ENCODE peak calls at places on chromosomes 3 and 15, in seven cellular contexts. Q is heart left ventricle, S is AG04450, C is breast epithelium, B is ovary, R is testis, G is GM23338. H is an unnamed sample.
A peak's percentile ranks its signal among the peaks of the same experiment; 100 is the strongest.

GRCh38 chr3:30188713-30189112 is 417.7 kb upstream of the TGFBR2 start:
- DNase-seq in Q (no peak), S (no peak), C (no peak), B (no peak), R (no peak), G (no peak), H (peak; percentile 43)

GRCh38 chr3:13208706-13209295 is 135.6 kb upstream of the IQSEC1 start:
- DNase-seq in Q (no peak), S (no peak), C (no peak), B (no peak), R (no peak), G (no peak), H (no peak)

GRCh38 chr3:38738630-38739395 is 77.2 kb downstream of the SCN10A start:
- DNase-seq in Q (no peak), S (no peak), C (no peak), B (no peak), R (peak; percentile 78), G (peak; percentile 96), H (peak; percentile 13)

GRCh38 chr3:46296826-46297225 is 54.6 kb downstream of the CCR3 start:
- DNase-seq in Q (no peak), S (no peak), C (no peak), B (no peak), R (no peak), G (no peak), H (no peak)

GRCh38 chr3:168511428-168512014 is 415.8 kb upstream of the GOLIM4 start:
- DNase-seq in Q (no peak), S (no peak), C (no peak), B (no peak), R (no peak), G (peak; percentile 44), H (no peak)

GRCh38 chr15:100595964-100596363 is 6.0 kb downstream of the LINS1 start:
- DNase-seq in Q (no peak), S (no peak), C (peak; percentile 40), B (no peak), R (no peak), G (no peak), H (no peak)

GRCh38 chr3:68290333-68290732 is 635.9 kb upstream of the SUCLG2 start:
- DNase-seq in Q (no peak), S (no peak), C (no peak), B (no peak), R (no peak), G (no peak), H (no peak)

GRCh38 chr3:114454592-114455251 is 160.9 kb downstream of the TIGIT start:
- DNase-seq in Q (no peak), S (no peak), C (no peak), B (peak; percentile 43), R (peak; percentile 58), G (peak; percentile 18), H (no peak)

GRCh38 chr3:186931487-186932280 is 1.4 kb downstream of the ST6GAL1 start:
- DNase-seq in Q (peak; percentile 77), S (no peak), C (peak; percentile 47), B (no peak), R (peak; percentile 57), G (peak; percentile 67), H (peak; percentile 63)

GRCh38 chr3:186930143-186930638 is at the start of gene ST6GAL1:
- DNase-seq in Q (peak; percentile 87), S (no peak), C (peak; percentile 31), B (peak; percentile 65), R (peak; percentile 80), G (peak; percentile 93), H (peak; percentile 71)

GRCh38 chr3:186933801-186934200 is 3.5 kb downstream of the ST6GAL1 start:
- DNase-seq in Q (no peak), S (no peak), C (no peak), B (no peak), R (no peak), G (no peak), H (no peak)

GRCh38 chr3:186930639-186931486 is 537 bp downstream of the ST6GAL1 start:
- DNase-seq in Q (peak; percentile 86), S (no peak), C (no peak), B (peak; percentile 52), R (peak; percentile 65), G (peak; percentile 94), H (peak; percentile 71)

DNA sequence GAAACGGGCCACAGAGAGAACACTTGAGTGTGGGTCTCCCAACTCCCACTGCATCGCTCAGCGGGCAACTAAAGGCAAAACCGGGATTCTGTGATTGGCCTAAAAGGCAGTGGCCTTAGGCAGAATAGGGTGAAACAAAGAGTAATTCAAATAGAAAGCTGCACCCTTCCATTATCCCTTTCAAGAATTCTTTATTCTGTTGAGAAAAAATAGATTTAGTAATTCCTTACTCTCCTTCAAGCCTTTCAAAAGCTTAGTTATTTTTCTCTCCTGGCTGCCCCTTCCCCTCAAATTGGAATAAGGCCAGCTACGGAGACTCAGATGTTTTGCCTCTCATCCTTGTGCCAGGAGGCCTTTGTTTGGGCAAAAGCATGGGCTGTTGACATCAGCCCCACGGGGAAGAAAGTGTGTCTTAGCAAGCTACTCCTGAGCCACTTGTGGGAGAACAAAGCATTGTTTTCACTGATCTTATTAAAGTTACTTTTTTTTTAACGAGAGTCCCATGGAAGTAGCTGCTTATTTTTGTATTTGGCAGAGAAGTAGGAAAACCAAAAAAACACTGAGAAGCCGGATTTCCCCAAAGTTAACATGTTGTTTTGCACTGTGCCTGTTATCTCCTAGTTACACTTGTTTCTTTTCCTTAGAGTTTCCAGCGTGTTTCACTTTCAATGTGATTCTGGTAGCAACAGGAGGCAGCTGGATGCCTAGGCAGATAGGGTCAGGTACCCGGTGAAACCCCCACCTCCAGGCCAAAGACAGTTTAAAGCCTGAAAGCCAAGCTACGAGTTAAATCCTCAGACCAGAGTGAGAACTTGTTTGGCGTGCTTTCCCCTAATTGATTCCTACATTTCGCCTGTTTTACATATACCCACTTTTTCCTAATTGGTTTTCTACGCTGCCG is 2.2 kb downstream of the ST6GAL1 start:
- DNase-seq in Q (no peak), S (no peak), C (no peak), B (no peak), R (peak; percentile 43), G (no peak), H (no peak)
- H3K27ac ChIP-seq in Q (peak overlapping the region; percentile 97), S (peak overlapping the region; percentile 39), C (peak overlapping the region; percentile 72), B (peak overlapping the region; percentile 38), R (peak overlapping the region; percentile 59), G (peak overlapping the region; percentile 20), H (no peak overlapping the region)

DNA sequence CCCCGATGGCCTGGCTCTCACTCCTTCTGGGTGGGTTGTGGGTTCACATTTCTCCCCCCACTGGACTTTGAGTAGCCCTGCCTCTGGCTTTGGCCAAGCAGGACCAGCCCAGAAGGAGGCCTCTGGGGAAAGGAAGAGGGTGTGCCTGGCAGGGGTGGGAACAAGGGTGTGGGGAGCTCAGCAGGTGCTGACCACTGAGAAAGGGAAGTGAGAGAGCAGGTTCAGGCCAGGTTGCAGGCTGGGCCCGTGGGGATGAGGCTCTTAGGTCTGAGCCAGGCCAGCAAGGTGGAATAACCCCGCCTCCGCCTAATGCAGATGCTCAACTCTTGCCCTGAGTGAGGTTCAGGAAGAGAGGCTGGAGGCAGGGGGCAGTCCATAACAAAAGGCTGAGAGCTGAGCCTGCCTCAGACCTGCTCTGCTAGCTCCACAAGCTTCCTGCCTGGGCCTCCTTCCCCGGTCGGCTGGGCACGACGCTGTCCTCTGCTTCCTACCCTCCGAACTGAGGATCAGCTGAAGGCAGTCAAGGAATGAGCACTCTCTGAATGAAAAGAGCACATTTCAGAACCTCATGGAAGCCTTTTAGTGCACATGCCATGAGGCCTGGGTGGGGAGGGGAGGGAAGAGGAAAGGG is 82.7 kb downstream of the TLE3 start:
- DNase-seq in Q (no peak), S (no peak), C (no peak), B (no peak), R (no peak), G (peak; percentile 86), H (no peak)
- H3K27me3 ChIP-seq in Q (peaks cover 25% of the 10 kb centered on the region), S (peaks cover 58% of the 10 kb centered on the region), C (no peaks in the 10 kb centered on the region), B (no peaks in the 10 kb centered on the region), R (no peaks in the 10 kb centered on the region), G (no peaks in the 10 kb centered on the region), H (no peaks in the 10 kb centered on the region)

GRCh38 chr3:57006048-57006709 is 54.3 kb upstream of the SPATA12 start:
- DNase-seq in Q (no peak), S (no peak), C (no peak), B (no peak), R (no peak), G (peak; percentile 23), H (peak; percentile 48)
- H3K4me3 ChIP-seq in Q (no peak overlapping the region), S (no peak overlapping the region), C (no peak overlapping the region), B (no peak overlapping the region), R (no peak overlapping the region), G (no peak overlapping the region), H (peak overlapping the region; percentile 16)

GRCh38 chr15:56794150-56794922 is 61.0 kb upstream of the ZNF280D start:
- DNase-seq in Q (no peak), S (no peak), C (no peak), B (no peak), R (no peak), G (no peak), H (no peak)
- H3K27ac ChIP-seq in Q (peak overlapping the region; percentile 11), S (no peak overlapping the region), C (no peak overlapping the region), B (no peak overlapping the region), R (no peak overlapping the region), G (no peak overlapping the region), H (no peak overlapping the region)

GRCh38 chr3:135504084-135504685 is 461.3 kb upstream of the PPP2R3A start:
- DNase-seq in Q (no peak), S (no peak), C (no peak), B (no peak), R (no peak), G (no peak), H (no peak)
- H3K27me3 ChIP-seq in Q (peaks cover 42% of the 10 kb centered on the region), S (peaks cover 15% of the 10 kb centered on the region), C (no peaks in the 10 kb centered on the region), B (no peaks in the 10 kb centered on the region), R (no peaks in the 10 kb centered on the region), G (no peaks in the 10 kb centered on the region), H (peaks cover 73% of the 10 kb centered on the region)